ENCODE peak calls at places on chromosomes 5 and 9, in six cellular contexts. N, M, E, A, U and C are unnamed samples.

GRCh38 chr5:75366787-75367186 is 29.8 kb downstream of the HMGCR start:
- DNase-seq in A (no peak), N (no peak), U (no peak), E (no peak), M (no peak), C (no peak)

GRCh38 chr5:146825033-146825432 is 53.5 kb downstream of the PPP2R2B start:
- DNase-seq in A (peak; percentile 24), E (peak; percentile 52), M (no peak), U (no peak), N (no peak), C (peak; percentile 10)

GRCh38 chr9:37938121-37938906 is 34.4 kb upstream of the SLC25A51 start:
- DNase-seq in A (no peak), N (no peak), U (no peak), M (no peak), E (no peak), C (no peak)

GRCh38 chr9:107587175-107587963 is 97.8 kb upstream of the KLF4 start:
- DNase-seq in E (no peak), N (peak; percentile 88), A (peak; percentile 55), M (no peak), U (no peak), C (no peak)

GRCh38 chr9:124733964-124734740 is 37.0 kb downstream of the NR6A1 start:
- DNase-seq in M (no peak), U (no peak), N (peak; percentile 77), A (no peak), E (no peak), C (no peak)

GRCh38 chr9:16679327-16679821 is 191.1 kb downstream of the BNC2 start:
- DNase-seq in A (no peak), U (no peak), E (no peak), N (no peak), M (no peak), C (no peak)

GRCh38 chr9:127877566-127877998 is at the start of gene AK1:
- DNase-seq in N (peak; percentile 84), M (no peak), U (peak; percentile 74), E (peak; percentile 89), A (peak; percentile 81), C (no peak)

GRCh38 chr5:104757915-104758314 is 1195.3 kb upstream of the NUDT12 start:
- DNase-seq in N (no peak), U (no peak), M (no peak), A (no peak), E (no peak), C (no peak)